ENCODE peak calls at places on chromosome 1, in five cellular contexts. K, T, L, S and C are unnamed samples.

GRCh38 chr1:226883630-226884029 is 13.2 kb downstream of the PSEN2 start:
- ATAC-seq in K (no peak), T (no peak), L (no peak), S (no peak), C (no peak)

GRCh38 chr1:227944931-227945890 is 2.5 kb downstream of the WNT9A start:
- ATAC-seq in K (no peak), T (no peak), L (no peak), S (no peak), C (no peak)

GRCh38 chr1:234512376-234512965 is 33.5 kb upstream of the TARBP1 start:
- ATAC-seq in K (no peak), T (no peak), L (no peak), S (no peak), C (no peak)

GRCh38 chr1:77398115-77398514 is 116.3 kb downstream of the AK5 start:
- ATAC-seq in K (no peak), T (no peak), L (no peak), S (no peak), C (no peak)

GRCh38 chr1:161159087-161159914 is at the start of gene USP21:
- ATAC-seq in K (peak), T (peak), L (peak), S (peak), C (peak)

GRCh38 chr1:155946633-155947219 is 5.3 kb downstream of the RXFP4 start:
- ATAC-seq in K (peak), T (no peak), L (peak), S (no peak), C (peak)

GRCh38 chr1:220787069-220787614 is 429 bp downstream of the MTARC1 start:
- ATAC-seq in K (no peak), T (peak), L (peak), S (no peak), C (peak)

GRCh38 chr1:111221633-111222286 is 5.8 kb upstream of the CHI3L2 start:
- ATAC-seq in K (peak), T (peak), L (peak), S (peak), C (peak)

GRCh38 chr1:25098717-25099116 is 133.6 kb downstream of the SYF2 start:
- ATAC-seq in K (no peak), T (no peak), L (no peak), S (no peak), C (no peak)

GRCh38 chr1:116777831-116778830 is 23.9 kb downstream of the CD2 start:
- ATAC-seq in K (peak), T (peak), L (peak), S (peak), C (peak)

GRCh38 chr1:159012495-159012894 is 2.8 kb downstream of the IFI16 start:
- ATAC-seq in K (peak), T (peak), L (peak), S (peak), C (peak)

GRCh38 chr1:70714149-70714548 is 303.1 kb downstream of the CTH start:
- ATAC-seq in K (no peak), T (no peak), L (no peak), S (no peak), C (no peak)

GRCh38 chr1:234658143-234658542 is 48.2 kb upstream of the IRF2BP2 start:
- ATAC-seq in K (no peak), T (peak), L (no peak), S (no peak), C (no peak)